ENCODE peak calls at places on chromosomes 2 and 18, in seven cellular contexts. E is cardiac muscle cell; J is SK-N-SH; N is IMR-90; Y is CD4-positive, alpha-beta memory T cell; F is MM.1S; W is HCT116. B is an unnamed sample.
A peak's percentile ranks its signal among the peaks of the same experiment; 100 is the strongest.

GRCh38 chr2:97995026-97995733 is 568 bp downstream of the TMEM131 start:
- DNase-seq in E (peak; percentile 52), J (peak; percentile 88), N (peak; percentile 17), Y (peak; percentile 66), F (peak; percentile 81), W (no peak), B (peak; percentile 44)

GRCh38 chr2:54871457-54872103 is 148.1 kb downstream of the EML6 start:
- DNase-seq in E (no peak), J (no peak), N (peak; percentile 45), Y (no peak), F (no peak), W (no peak), B (no peak)

GRCh38 chr2:50546790-50547189 is 485.1 kb downstream of the NRXN1 start:
- DNase-seq in E (no peak), J (no peak), N (peak; percentile 36), Y (no peak), F (no peak), W (no peak), B (no peak)

GRCh38 chr18:12325726-12326245 is 17.7 kb downstream of the TUBB6 start:
- DNase-seq in E (no peak), J (no peak), N (no peak), Y (no peak), F (no peak), W (no peak), B (no peak)

GRCh38 chr2:216634317-216635148 is 1.3 kb downstream of the IGFBP2 start:
- DNase-seq in E (peak; percentile 40), J (peak; percentile 59), N (no peak), Y (no peak), F (no peak), W (no peak), B (no peak)

GRCh38 chr2:108423067-108423466 is 25.9 kb upstream of the GCC2 start:
- DNase-seq in E (no peak), J (no peak), N (no peak), Y (no peak), F (no peak), W (no peak), B (no peak)

GRCh38 chr2:73174941-73175662 is 27.3 kb upstream of the NOTO start:
- DNase-seq in E (no peak), J (no peak), N (no peak), Y (no peak), F (no peak), W (no peak), B (no peak)

GRCh38 chr2:95271381-95271971 is 2.8 kb upstream of the PROM2 start:
- DNase-seq in E (no peak), J (no peak), N (no peak), Y (no peak), F (no peak), W (no peak), B (no peak)

GRCh38 chr2:221629478-221629877 is 57.4 kb upstream of the EPHA4 start:
- DNase-seq in E (no peak), J (no peak), N (peak; percentile 87), Y (no peak), F (no peak), W (peak; percentile 8), B (no peak)

GRCh38 chr2:226561962-226562361 is 237.7 kb downstream of the IRS1 start:
- DNase-seq in E (no peak), J (no peak), N (peak; percentile 39), Y (no peak), F (peak; percentile 25), W (no peak), B (no peak)

GRCh38 chr2:23153484-23153883 is 231.5 kb upstream of the KLHL29 start:
- DNase-seq in E (no peak), J (no peak), N (no peak), Y (no peak), F (no peak), W (no peak), B (no peak)

GRCh38 chr2:148528356-148529064 is 116.0 kb upstream of the EPC2 start:
- DNase-seq in E (no peak), J (no peak), N (no peak), Y (peak; percentile 69), F (no peak), W (no peak), B (no peak)

GRCh38 chr18:46237891-46238290 is 133.7 kb downstream of the HAUS1 start:
- DNase-seq in E (no peak), J (no peak), N (no peak), Y (no peak), F (no peak), W (no peak), B (no peak)

GRCh38 chr2:212424090-212424489 is 114.5 kb downstream of the ERBB4 start:
- DNase-seq in E (no peak), J (no peak), N (no peak), Y (no peak), F (no peak), W (no peak), B (no peak)

GRCh38 chr18:51953521-51953920 is 386.5 kb upstream of the DCC start:
- DNase-seq in E (no peak), J (no peak), N (no peak), Y (no peak), F (no peak), W (no peak), B (no peak)

GRCh38 chr2:120879401-120880295 is 144.0 kb downstream of the GLI2 start:
- DNase-seq in E (no peak), J (no peak), N (no peak), Y (no peak), F (no peak), W (no peak), B (no peak)

GRCh38 chr2:132449868-132450267 is 33.3 kb downstream of the GPR39 start:
- DNase-seq in E (no peak), J (no peak), N (no peak), Y (no peak), F (no peak), W (no peak), B (no peak)

GRCh38 chr2:66058675-66059074 is 376.2 kb upstream of the MEIS1 start:
- DNase-seq in E (no peak), J (no peak), N (no peak), Y (no peak), F (no peak), W (no peak), B (no peak)

GRCh38 chr2:62206024-62206423 is 10.1 kb downstream of the B3GNT2 start:
- DNase-seq in E (no peak), J (no peak), N (no peak), Y (no peak), F (no peak), W (no peak), B (no peak)

GRCh38 chr18:48613589-48613988 is 74.8 kb downstream of the CTIF start:
- DNase-seq in E (no peak), J (peak; percentile 90), N (peak; percentile 49), Y (no peak), F (no peak), W (no peak), B (peak; percentile 57)

GRCh38 chr2:43467889-43468288 is 127.9 kb downstream of the THADA start:
- DNase-seq in E (no peak), J (no peak), N (peak; percentile 63), Y (no peak), F (no peak), W (no peak), B (no peak)
- H3K4me1 ChIP-seq in E (no peaks in the 10 kb centered on the region), J (peaks cover 3% of the 10 kb centered on the region), N (peaks cover 20% of the 10 kb centered on the region), Y (no peaks in the 10 kb centered on the region), F (peaks cover 4% of the 10 kb centered on the region), W (peaks cover 44% of the 10 kb centered on the region), B (peaks cover 9% of the 10 kb centered on the region)

GRCh38 chr2:127637236-127637630 is 8.7 kb upstream of the GPR17 start:
- DNase-seq in E (no peak), J (no peak), N (no peak), Y (no peak), F (no peak), W (no peak), B (no peak)
- H3K27ac ChIP-seq in E (no peak overlapping the region), J (no peak overlapping the region), N (peak overlapping the region; percentile 68), Y (peak overlapping the region; percentile 12), F (no peak overlapping the region), W (no peak overlapping the region), B (peak overlapping the region; percentile 94)

GRCh38 chr2:4673025-4673489 is 969.7 kb downstream of the DCDC2C start:
- DNase-seq in E (no peak), J (no peak), N (no peak), Y (peak; percentile 1), F (no peak), W (no peak), B (no peak)
- H3K4me3 ChIP-seq in E (no peak overlapping the region), J (no peak overlapping the region), N (no peak overlapping the region), Y (no peak overlapping the region), F (no peak overlapping the region), W (no peak overlapping the region), B (no peak overlapping the region)

DNA sequence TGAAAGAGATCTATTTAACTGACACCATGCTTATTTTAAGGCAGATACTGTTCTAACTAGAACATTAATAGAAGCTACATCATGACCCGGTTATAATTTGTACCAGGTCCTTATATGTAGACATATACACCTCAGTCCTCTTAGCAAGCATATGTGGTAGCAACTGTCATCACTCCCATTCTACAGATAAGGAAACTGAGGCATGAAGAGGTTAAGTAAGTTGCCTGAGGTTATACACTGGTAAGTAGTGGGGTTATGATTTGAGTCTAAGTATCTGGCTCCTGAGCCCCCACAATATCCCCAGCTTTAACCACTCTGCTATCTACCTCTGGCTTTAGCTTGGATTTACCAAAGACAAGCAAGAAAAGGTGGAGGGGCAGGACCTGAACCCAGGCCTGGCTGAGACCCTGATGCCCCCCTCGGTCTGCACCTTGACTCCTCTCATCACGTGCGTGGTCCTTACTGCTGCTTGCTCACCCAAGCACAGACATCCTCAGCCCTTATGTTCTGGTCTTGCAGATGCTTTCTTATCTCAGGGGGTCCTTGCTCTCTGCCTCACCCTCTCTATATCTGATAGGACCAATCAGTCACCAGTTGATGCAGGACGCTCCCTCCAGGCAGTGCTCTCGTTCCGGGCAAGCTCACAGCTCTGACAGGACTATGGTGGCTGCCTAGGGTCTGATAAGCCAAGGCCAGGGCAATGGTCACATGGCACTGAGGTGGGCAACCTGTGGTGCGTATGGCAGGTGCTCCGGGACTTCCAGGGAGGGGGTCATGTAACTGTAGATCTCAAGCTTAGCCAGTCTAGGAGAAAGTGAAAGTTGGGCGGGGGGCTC is 4.0 kb downstream of the DYSF start:
- DNase-seq in E (no peak), J (no peak), N (no peak), Y (no peak), F (no peak), W (no peak), B (no peak)
- H3K4me1 ChIP-seq in E (peaks cover 46% of the 10 kb centered on the region), J (peaks cover 40% of the 10 kb centered on the region), N (peaks cover 5% of the 10 kb centered on the region), Y (peaks cover 19% of the 10 kb centered on the region), F (no peaks in the 10 kb centered on the region), W (peaks cover 15% of the 10 kb centered on the region), B (peaks cover 100% of the 10 kb centered on the region)

GRCh38 chr2:96697476-96697875 is 42.4 kb downstream of the LMAN2L start:
- DNase-seq in E (no peak), J (no peak), N (no peak), Y (no peak), F (no peak), W (no peak), B (no peak)
- H3K27ac ChIP-seq in E (no peak overlapping the region), J (no peak overlapping the region), N (no peak overlapping the region), Y (no peak overlapping the region), F (no peak overlapping the region), W (no peak overlapping the region), B (no peak overlapping the region)

GRCh38 chr2:197673142-197673541 is 2.2 kb downstream of the RFTN2 start:
- DNase-seq in E (no peak), J (no peak), N (no peak), Y (no peak), F (no peak), W (no peak), B (no peak)
- H3K4me3 ChIP-seq in E (no peak overlapping the region), J (no peak overlapping the region), N (no peak overlapping the region), Y (no peak overlapping the region), F (no peak overlapping the region), W (no peak overlapping the region), B (peak overlapping the region; percentile 66)

B was measured in left ventricle myocardium inferior.